ENCODE peak calls at places on chromosomes 16 and 17, in nine cellular contexts. U is GM13976, E is hippocampal formation, D is T-helper 2 cell, Z is NCI-H1930, O is anterior cingulate cortex, N is HCEC 1CT, S is HT-29, L is heart left ventricle. H is an unnamed sample.

GRCh38 chr17:71320009-71320796 is 800.6 kb upstream of the SOX9 start:
- DNase-seq in D (no peak), S (no peak), O (no peak), E (no peak), N (no peak), U (no peak), L (no peak), Z (no peak), H (no peak)

GRCh38 chr16:68782198-68783174 is 45.4 kb downstream of the CDH1 start:
- DNase-seq in E (no peak), Z (no peak), L (no peak), N (no peak), S (no peak), U (peak; percentile 50), D (no peak), O (no peak), H (no peak)

GRCh38 chr16:1706386-1707192 is 594 bp downstream of the MAPK8IP3 start:
- DNase-seq in Z (no peak), N (peak; percentile 30), L (no peak), O (no peak), U (peak; percentile 71), S (no peak), E (no peak), D (peak; percentile 7), H (no peak)

GRCh38 chr16:68592466-68593337 is 52.4 kb upstream of the CDH3 start:
- DNase-seq in N (no peak), E (no peak), Z (no peak), L (no peak), U (no peak), O (no peak), D (peak; percentile 13), S (peak; percentile 39), H (no peak)

GRCh38 chr16:89944773-89945172 is 3.8 kb upstream of the DEF8 start:
- DNase-seq in E (no peak), U (no peak), Z (no peak), O (no peak), N (no peak), L (peak; percentile 3), S (no peak), D (no peak), H (no peak)

GRCh38 chr17:65015855-65016254 is 40.7 kb downstream of the GNA13 start:
- DNase-seq in D (no peak), N (no peak), L (no peak), U (no peak), S (no peak), E (no peak), O (no peak), Z (no peak), H (no peak)

GRCh38 chr16:77858060-77858459 is 69.7 kb downstream of the VAT1L start:
- DNase-seq in O (no peak), E (no peak), U (no peak), L (no peak), D (no peak), Z (no peak), S (no peak), N (no peak), H (no peak)

GRCh38 chr16:81313731-81314602 is 795 bp upstream of the GAN start:
- DNase-seq in E (no peak), N (no peak), U (no peak), S (no peak), D (peak; percentile 2), O (no peak), Z (no peak), L (no peak), H (no peak)

GRCh38 chr17:59752922-59753321 is 45.5 kb downstream of the VMP1 start:
- DNase-seq in S (no peak), U (no peak), O (no peak), N (no peak), Z (no peak), D (no peak), L (no peak), E (no peak), H (no peak)

GRCh38 chr17:48513097-48513496 is 17.7 kb downstream of the HOXB1 start:
- DNase-seq in S (no peak), U (no peak), E (no peak), L (no peak), Z (no peak), O (no peak), D (no peak), N (no peak), H (no peak)

GRCh38 chr17:20059728-20060188 is 50.6 kb downstream of the SPECC1 start:
- DNase-seq in O (no peak), E (no peak), N (no peak), Z (peak; percentile 2), U (peak; percentile 41), S (peak; percentile 1), D (no peak), L (no peak), H (no peak)

GRCh38 chr16:4052801-4053662 is 63.2 kb downstream of the ADCY9 start:
- DNase-seq in Z (peak; percentile 35), U (no peak), S (no peak), N (peak; percentile 72), O (peak; percentile 50), E (peak; percentile 67), D (no peak), L (peak; percentile 85), H (peak; percentile 79)

GRCh38 chr16:1983053-1983543 is 895 bp upstream of the GFER start:
- DNase-seq in Z (no peak), L (no peak), D (no peak), N (peak; percentile 28), E (no peak), U (no peak), O (no peak), S (no peak), H (no peak)

GRCh38 chr17:80793851-80794267 is 197.8 kb upstream of the CHMP6 start:
- DNase-seq in D (no peak), N (peak; percentile 70), L (no peak), S (no peak), Z (no peak), U (no peak), O (no peak), E (no peak), H (no peak)

GRCh38 chr16:82664181-82664580 is 37.4 kb downstream of the CDH13 start:
- DNase-seq in O (no peak), S (no peak), Z (no peak), D (no peak), L (no peak), N (no peak), E (no peak), U (no peak), H (no peak)

GRCh38 chr16:59274141-59274540 is 540.0 kb upstream of the GOT2 start:
- DNase-seq in U (no peak), O (no peak), E (no peak), Z (no peak), S (no peak), D (no peak), L (no peak), N (no peak), H (no peak)

GRCh38 chr17:14152726-14153125 is 83.4 kb downstream of the COX10 start:
- DNase-seq in E (no peak), S (no peak), N (no peak), L (peak; percentile 66), U (no peak), O (no peak), D (no peak), Z (no peak), H (no peak)

GRCh38 chr16:27515874-27516353 is 33.8 kb downstream of the GTF3C1 start:
- DNase-seq in Z (no peak), D (no peak), N (peak; percentile 17), E (no peak), U (peak; percentile 67), L (no peak), S (peak; percentile 50), O (no peak), H (peak; percentile 28)

GRCh38 chr16:1193143-1193824 is 31.8 kb downstream of the TPSG1 start:
- DNase-seq in S (peak; percentile 48), U (no peak), O (peak; percentile 18), L (no peak), D (no peak), Z (peak; percentile 89), E (no peak), N (no peak), H (no peak)

GRCh38 chr17:64009571-64010402 is 10.6 kb downstream of the ICAM2 start:
- DNase-seq in N (peak; percentile 70), E (no peak), Z (no peak), U (no peak), S (no peak), D (no peak), L (no peak), O (no peak), H (no peak)

GRCh38 chr16:85238233-85238647 is 126.0 kb upstream of the CIBAR2 start:
- DNase-seq in E (no peak), Z (no peak), S (no peak), L (no peak), D (no peak), N (no peak), O (peak; percentile 53), U (no peak), H (no peak)

GRCh38 chr17:80992077-80992947 is 671 bp downstream of the CHMP6 start:
- DNase-seq in O (no peak), U (peak; percentile 60), D (no peak), S (no peak), L (no peak), N (no peak), E (no peak), Z (no peak), H (no peak)

GRCh38 chr16:17273142-17273561 is 197.6 kb downstream of the XYLT1 start:
- DNase-seq in D (no peak), Z (no peak), N (peak; percentile 76), O (no peak), S (peak; percentile 48), E (no peak), U (peak; percentile 67), L (no peak), H (no peak)

GRCh38 chr17:3827124-3827773 is 18.8 kb downstream of the NCBP3 start:
- DNase-seq in S (peak; percentile 55), L (no peak), D (peak; percentile 59), U (peak; percentile 74), O (peak; percentile 6), N (peak; percentile 42), Z (peak; percentile 39), E (peak; percentile 45), H (peak; percentile 92)

GRCh38 chr16:10168258-10168657 is 14.0 kb downstream of the GRIN2A start:
- DNase-seq in Z (no peak), U (no peak), S (no peak), E (no peak), L (no peak), O (no peak), N (no peak), D (no peak), H (no peak)

GRCh38 chr16:12613131-12613991 is 190.3 kb downstream of the CPPED1 start:
- DNase-seq in N (peak; percentile 59), O (no peak), E (no peak), Z (no peak), L (no peak), U (no peak), D (no peak), S (peak; percentile 23), H (no peak)

GRCh38 chr17:40947929-40948328 is 10.5 kb upstream of the KRT23 start:
- DNase-seq in Z (no peak), L (no peak), U (no peak), S (no peak), O (no peak), N (no peak), E (no peak), D (no peak), H (no peak)

GRCh38 chr17:2893422-2893914 is 97.2 kb downstream of the RAP1GAP2 start:
- DNase-seq in L (no peak), S (peak; percentile 66), U (no peak), D (no peak), E (no peak), Z (no peak), O (no peak), N (no peak), H (no peak)

GRCh38 chr17:36705651-36706436 is 104.5 kb downstream of the MRM1 start:
- DNase-seq in N (peak; percentile 13), O (peak; percentile 25), E (no peak), U (peak; percentile 76), S (peak; percentile 74), Z (peak; percentile 61), L (no peak), D (peak; percentile 21), H (peak; percentile 9)

GRCh38 chr16:6274366-6274765 is 1058.3 kb upstream of the RBFOX1 start:
- DNase-seq in L (no peak), O (no peak), U (no peak), E (no peak), S (no peak), D (no peak), N (no peak), Z (no peak), H (no peak)

GRCh38 chr17:57948555-57949420 is 6.4 kb downstream of the CUEDC1 start:
- DNase-seq in U (no peak), E (no peak), L (peak; percentile 49), D (no peak), S (peak; percentile 90), O (no peak), Z (no peak), N (peak; percentile 96), H (peak; percentile 83)

H was measured in pons.